ENCODE peak calls at places on chromosomes 11 and 22, in seven cellular contexts. Z is IMR-90, N is mesendoderm, D is neuronal stem cell, U is mesenchymal stem cell, P is H9, E is H1. X is an unnamed sample.

GRCh38 chr11:44572884-44573283 is 7.4 kb downstream of the CD82 start:
- DNase-seq in Z (no peak), N (peak), D (no peak), U (no peak), P (peak), E (no peak), X (peak)

GRCh38 chr11:100841711-100842407 is 154.8 kb downstream of the ARHGAP42 start:
- DNase-seq in Z (no peak), N (no peak), D (no peak), U (no peak), P (no peak), E (no peak), X (no peak)

GRCh38 chr11:49505231-49505630 is 296.8 kb upstream of the FOLH1 start:
- DNase-seq in Z (no peak), N (peak), D (peak), U (no peak), P (no peak), E (no peak), X (no peak)

GRCh38 chr11:127524618-127525017 is 524.0 kb upstream of the KIRREL3 start:
- DNase-seq in Z (no peak), N (no peak), D (no peak), U (no peak), P (no peak), E (no peak), X (no peak)

GRCh38 chr11:16170448-16170847 is 185.9 kb downstream of the SOX6 start:
- DNase-seq in Z (no peak), N (no peak), D (no peak), U (no peak), P (no peak), E (no peak), X (no peak)

GRCh38 chr11:23995891-23996290 is 501.0 kb upstream of the LUZP2 start:
- DNase-seq in Z (peak), N (no peak), D (no peak), U (peak), P (no peak), E (no peak), X (peak)

GRCh38 chr11:81218440-81218839 is 1515.2 kb downstream of the FAM181B start:
- DNase-seq in Z (no peak), N (no peak), D (no peak), U (no peak), P (no peak), E (no peak), X (no peak)

GRCh38 chr11:29008481-29008880 is 900.3 kb downstream of the METTL15 start:
- DNase-seq in Z (no peak), N (no peak), D (no peak), U (no peak), P (no peak), E (no peak), X (no peak)

GRCh38 chr11:133029096-133029495 is 503.2 kb downstream of the OPCML start:
- DNase-seq in Z (no peak), N (no peak), D (no peak), U (no peak), P (no peak), E (no peak), X (no peak)

GRCh38 chr11:31641477-31642062 is 132.0 kb downstream of the ELP4 start:
- DNase-seq in Z (peak), N (peak), D (peak), U (peak), P (peak), E (peak), X (peak)

GRCh38 chr11:112728716-112729115 is 232.5 kb upstream of the NCAM1 start:
- DNase-seq in Z (no peak), N (no peak), D (no peak), U (no peak), P (no peak), E (no peak), X (no peak)

GRCh38 chr22:38416621-38417251 is 38.3 kb downstream of the KCNJ4 start:
- DNase-seq in Z (no peak), N (no peak), D (no peak), U (no peak), P (no peak), E (no peak), X (no peak)

GRCh38 chr11:2443406-2443805 is 908 bp downstream of the TRPM5 start:
- DNase-seq in Z (no peak), N (no peak), D (no peak), U (no peak), P (no peak), E (no peak), X (no peak)

DNA sequence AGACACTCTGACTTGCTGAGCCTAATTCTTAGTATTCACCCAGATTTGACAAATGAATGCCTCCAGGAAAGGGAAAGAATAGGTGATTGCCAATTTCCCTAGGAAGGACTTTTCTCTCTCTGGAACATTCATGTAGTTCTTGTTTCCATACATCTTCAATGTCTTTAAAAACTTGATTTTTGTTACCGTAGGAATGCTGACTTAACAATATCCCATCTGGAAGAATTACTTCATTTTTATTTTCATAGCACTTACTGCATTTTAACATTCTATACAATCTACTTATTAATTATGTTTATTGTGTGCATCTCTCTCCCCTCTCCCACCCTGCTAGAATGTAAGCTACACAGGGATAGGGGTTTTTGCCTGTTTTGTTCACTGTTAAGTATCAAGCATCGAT is 66.6 kb downstream of the SLC5A12 start:
- DNase-seq in Z (no peak), N (no peak), D (no peak), U (no peak), P (no peak), E (no peak), X (no peak)
- H3K4ac ChIP-seq in Z (no peak), N (no peak), D (no peak), U (no peak), P (no peak), E (no peak), X (no peak)

GRCh38 chr11:66677599-66678375 is at the start of gene RBM4B:
- DNase-seq in Z (peak), N (peak), D (peak), U (peak), P (peak), E (peak), X (peak)

GRCh38 chr11:66680966-66681645 is 3.4 kb upstream of the RBM4B start:
- DNase-seq in Z (no peak), N (no peak), D (no peak), U (no peak), P (no peak), E (no peak), X (no peak)

GRCh38 chr11:66674964-66675602 is 2.6 kb downstream of the RBM4B start:
- DNase-seq in Z (no peak), N (no peak), D (no peak), U (no peak), P (no peak), E (no peak), X (no peak)

GRCh38 chr11:66676931-66677598 is 622 bp downstream of the RBM4B start:
- DNase-seq in Z (peak), N (no peak), D (no peak), U (peak), P (no peak), E (no peak), X (no peak)

DNA sequence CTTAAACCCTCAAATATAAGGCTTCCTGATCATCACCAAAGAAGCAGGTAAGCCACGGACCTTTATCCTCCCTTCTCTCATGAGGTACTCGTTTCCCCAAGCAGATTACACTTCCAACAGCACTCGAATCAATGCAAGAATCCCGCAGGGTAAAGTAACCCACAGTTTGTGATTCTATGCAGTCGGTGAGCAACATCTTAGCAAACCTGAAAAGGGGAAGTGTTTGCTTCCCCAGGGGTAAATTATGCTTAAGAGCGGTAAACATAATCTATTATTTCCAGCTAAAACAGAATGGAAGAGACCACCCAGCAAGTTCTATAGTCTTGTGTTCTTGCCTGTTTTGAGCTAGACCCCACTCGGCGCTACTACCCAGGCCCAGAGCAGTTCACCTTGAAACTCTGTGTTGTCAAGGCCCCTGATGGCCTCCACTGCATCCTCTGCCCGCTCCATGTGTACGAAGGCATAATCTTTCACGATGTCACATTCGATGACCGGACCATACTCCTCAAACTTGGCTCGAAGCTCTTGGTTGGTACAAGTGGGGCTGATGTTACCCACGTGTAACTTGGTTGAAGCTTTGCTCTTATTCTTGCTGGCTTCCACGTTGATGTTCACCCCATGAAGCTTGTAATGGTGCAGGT is 1.3 kb downstream of the RBM4B start:
- DNase-seq in Z (no peak), N (no peak), D (no peak), U (no peak), P (no peak), E (no peak), X (no peak)
- H3K23ac ChIP-seq in Z (peak), N (peak), D (no peak), U (no peak), P (no peak), E (no peak), X (no peak)

GRCh38 chr22:37387793-37388192 is 39.5 kb downstream of the ELFN2 start:
- DNase-seq in Z (no peak), N (no peak), D (no peak), U (no peak), P (no peak), E (no peak), X (no peak)
- H3K4ac ChIP-seq in Z (no peak), N (no peak), D (no peak), U (no peak), P (no peak), E (no peak), X (no peak)

GRCh38 chr11:536841-537621 is at the start of gene LRRC56:
- DNase-seq in Z (peak), N (peak), D (peak), U (peak), P (peak), E (no peak), X (peak)
- H3K23ac ChIP-seq in Z (peak), N (peak), D (peak), U (no peak), P (no peak), E (no peak), X (no peak)

GRCh38 chr22:46507451-46508390 is 29.7 kb downstream of the CELSR1 start:
- DNase-seq in Z (no peak), N (no peak), D (no peak), U (no peak), P (no peak), E (no peak), X (no peak)
- H3K4ac ChIP-seq in Z (no peak), N (no peak), D (peak), U (no peak), P (no peak), E (peak), X (no peak)

GRCh38 chr22:32561163-32561562 is 86.6 kb downstream of the FBXO7 start:
- DNase-seq in Z (no peak), N (peak), D (no peak), U (no peak), P (no peak), E (no peak), X (peak)

GRCh38 chr22:32564170-32565001 is 89.8 kb downstream of the FBXO7 start:
- DNase-seq in Z (peak), N (no peak), D (no peak), U (peak), P (no peak), E (no peak), X (no peak)

GRCh38 chr22:32562916-32563315 is 88.3 kb downstream of the FBXO7 start:
- DNase-seq in Z (no peak), N (no peak), D (no peak), U (peak), P (no peak), E (no peak), X (peak)

GRCh38 chr22:32561756-32562155 is 87.1 kb downstream of the FBXO7 start:
- DNase-seq in Z (no peak), N (no peak), D (no peak), U (no peak), P (no peak), E (no peak), X (peak)

DNA sequence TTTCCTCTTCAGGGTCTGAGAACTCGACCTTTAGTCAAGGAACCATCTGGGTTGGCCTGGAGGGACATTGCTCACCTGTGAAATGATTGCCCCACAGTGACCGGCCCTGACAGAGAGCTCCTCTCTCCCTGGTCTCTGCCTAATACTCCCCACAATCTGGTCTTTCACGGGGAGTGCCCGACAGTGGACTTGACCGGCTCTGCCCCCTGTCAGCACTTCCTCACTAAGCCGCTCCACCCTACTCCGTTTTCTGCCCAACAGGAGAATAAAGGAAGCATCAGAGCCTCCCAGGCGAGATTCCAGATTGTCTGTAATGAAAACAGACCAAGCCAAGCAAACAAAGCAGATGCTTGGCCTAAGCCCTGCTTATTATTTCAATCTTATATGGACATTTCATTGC is 87.8 kb downstream of the FBXO7 start:
- DNase-seq in Z (no peak), N (no peak), D (no peak), U (no peak), P (no peak), E (no peak), X (peak)
- H3K23ac ChIP-seq in Z (no peak), N (no peak), D (no peak), U (no peak), P (no peak), E (no peak), X (no peak)

GRCh38 chr22:23131931-23132330 is 9.9 kb downstream of the RSPH14 start:
- DNase-seq in Z (no peak), N (no peak), D (no peak), U (no peak), P (no peak), E (no peak), X (no peak)

GRCh38 chr22:23128269-23129108 is 13.3 kb downstream of the RSPH14 start:
- DNase-seq in Z (peak), N (peak), D (peak), U (peak), P (peak), E (peak), X (peak)

GRCh38 chr22:23132376-23133091 is 9.3 kb downstream of the RSPH14 start:
- DNase-seq in Z (no peak), N (no peak), D (no peak), U (no peak), P (no peak), E (no peak), X (no peak)

GRCh38 chr22:23129149-23129548 is 12.6 kb downstream of the RSPH14 start:
- DNase-seq in Z (no peak), N (no peak), D (no peak), U (no peak), P (no peak), E (no peak), X (no peak)

GRCh38 chr22:23130697-23131096 is 11.1 kb downstream of the RSPH14 start:
- DNase-seq in Z (no peak), N (no peak), D (no peak), U (no peak), P (no peak), E (no peak), X (no peak)
- H3K4ac ChIP-seq in Z (no peak), N (no peak), D (no peak), U (no peak), P (no peak), E (no peak), X (no peak)

GRCh38 chr22:22692707-22693530 is 48.5 kb downstream of the GGTLC2 start:
- DNase-seq in Z (peak), N (peak), D (peak), U (no peak), P (peak), E (no peak), X (peak)
- H3K23ac ChIP-seq in Z (no peak), N (no peak), D (peak), U (no peak), P (no peak), E (no peak), X (no peak)

GRCh38 chr11:77052531-77052930 is 14.2 kb upstream of the CAPN5 start:
- DNase-seq in Z (no peak), N (no peak), D (no peak), U (no peak), P (no peak), E (no peak), X (no peak)

GRCh38 chr11:77053217-77054013 is 13.4 kb upstream of the CAPN5 start:
- DNase-seq in Z (no peak), N (peak), D (no peak), U (no peak), P (no peak), E (no peak), X (no peak)

GRCh38 chr11:77049081-77049480 is 14.9 kb downstream of the B3GNT6 start:
- DNase-seq in Z (no peak), N (no peak), D (no peak), U (no peak), P (no peak), E (no peak), X (no peak)

GRCh38 chr11:77054018-77054417 is 12.8 kb upstream of the CAPN5 start:
- DNase-seq in Z (no peak), N (no peak), D (no peak), U (no peak), P (no peak), E (no peak), X (no peak)

GRCh38 chr11:77051511-77051910 is 15.3 kb upstream of the CAPN5 start:
- DNase-seq in Z (no peak), N (no peak), D (no peak), U (no peak), P (no peak), E (no peak), X (no peak)
- H3K4ac ChIP-seq in Z (no peak), N (no peak), D (no peak), U (no peak), P (no peak), E (no peak), X (no peak)

X was measured in trophoblast cell.